ENCODE peak calls at places on chromosome 6, in five cellular contexts. L, F, N, A and E are unnamed samples.

GRCh38 chr6:17503051-17503450 is 97.1 kb upstream of the FAM8A1 start:
- DNase-seq in L (no peak), N (no peak), F (no peak), A (no peak), E (no peak)

GRCh38 chr6:47044418-47044817 is 2.3 kb upstream of the ADGRF1 start:
- DNase-seq in A (no peak), L (no peak), N (no peak), F (no peak), E (no peak)

GRCh38 chr6:134669531-134669930 is 280.4 kb downstream of the ALDH8A1 start:
- DNase-seq in L (no peak), N (no peak), F (no peak), A (no peak), E (no peak)

GRCh38 chr6:10585232-10585887 is 64.2 kb downstream of the GCNT2 start:
- DNase-seq in N (no peak), F (no peak), A (peak), L (no peak), E (no peak)

GRCh38 chr6:38149526-38149925 is 330.0 kb downstream of the ZFAND3 start:
- DNase-seq in N (no peak), A (no peak), F (no peak), L (no peak), E (no peak)

GRCh38 chr6:116060572-116061283 is at the start of gene FRK:
- DNase-seq in F (peak), L (no peak), N (no peak), A (no peak), E (no peak)

GRCh38 chr6:87660226-87660886 is 41.7 kb downstream of the AKIRIN2 start:
- DNase-seq in A (no peak), F (no peak), L (no peak), N (peak), E (peak)

GRCh38 chr6:122838060-122838780 is 49.2 kb downstream of the SMPDL3A start:
- DNase-seq in F (no peak), N (peak), L (no peak), A (no peak), E (no peak)

GRCh38 chr6:168542301-168542700 is 101.3 kb downstream of the SMOC2 start:
- DNase-seq in L (no peak), A (no peak), N (no peak), F (no peak), E (no peak)

GRCh38 chr6:37171141-37171969 is 1.4 kb downstream of the PIM1 start:
- DNase-seq in A (no peak), N (peak), L (peak), F (peak), E (no peak)

GRCh38 chr6:90548001-90548400 is 38.9 kb downstream of the MAP3K7 start:
- DNase-seq in F (no peak), A (no peak), L (no peak), N (no peak), E (no peak)

GRCh38 chr6:138815797-138816528 is 20.1 kb downstream of the ECT2L start:
- DNase-seq in L (no peak), N (peak), F (no peak), A (no peak), E (peak)

GRCh38 chr6:165641672-165642156 is 21.3 kb downstream of the PDE10A start:
- DNase-seq in F (no peak), L (no peak), A (no peak), N (no peak), E (no peak)

GRCh38 chr6:157632821-157633220 is 190.2 kb upstream of the SNX9 start:
- DNase-seq in N (peak), F (no peak), L (no peak), A (no peak), E (no peak)

GRCh38 chr6:100116409-100117194 is 122.6 kb upstream of the MCHR2 start:
- DNase-seq in N (peak), F (no peak), L (no peak), A (peak), E (no peak)

GRCh38 chr6:53770690-53771320 is 24.0 kb upstream of the LRRC1 start:
- DNase-seq in L (no peak), F (no peak), A (no peak), N (no peak), E (no peak)

DNA sequence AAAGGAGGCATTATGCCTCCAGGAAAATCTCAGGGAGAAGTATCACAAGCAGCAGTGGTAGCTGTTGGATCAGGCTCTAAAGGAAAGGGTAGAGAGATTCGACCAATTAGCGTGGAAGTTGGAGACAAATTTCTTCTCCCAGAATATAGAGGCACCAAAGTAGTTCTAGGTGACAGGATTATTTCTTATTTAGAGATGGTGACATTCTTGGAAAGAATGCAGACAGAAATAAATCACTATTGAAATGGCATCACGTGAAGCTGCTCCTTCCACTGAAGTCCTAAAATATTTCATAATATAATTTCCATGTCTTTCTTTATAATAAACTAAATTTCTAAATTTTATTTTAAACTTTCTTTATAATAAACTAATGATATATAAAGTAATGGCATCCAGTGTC is 117.5 kb downstream of the TCP11 start:
- DNase-seq in L (no peak), A (no peak), F (no peak), N (no peak), E (no peak)
- H3K4me3 ChIP-seq in L (peak), A (no peak), F (no peak), N (no peak), E (no peak)

GRCh38 chr6:51410453-51410852 is 591.8 kb downstream of the TFAP2B start:
- DNase-seq in L (no peak), N (no peak), A (no peak), F (no peak), E (no peak)
- H3K4me3 ChIP-seq in L (no peak), N (no peak), A (no peak), F (no peak), E (no peak)

GRCh38 chr6:2861822-2862164 is 20.1 kb upstream of the SERPINB1 start:
- DNase-seq in F (no peak), N (no peak), L (no peak), A (no peak), E (no peak)
- H3K4me3 ChIP-seq in F (no peak), N (no peak), L (no peak), A (no peak), E (no peak)

DNA sequence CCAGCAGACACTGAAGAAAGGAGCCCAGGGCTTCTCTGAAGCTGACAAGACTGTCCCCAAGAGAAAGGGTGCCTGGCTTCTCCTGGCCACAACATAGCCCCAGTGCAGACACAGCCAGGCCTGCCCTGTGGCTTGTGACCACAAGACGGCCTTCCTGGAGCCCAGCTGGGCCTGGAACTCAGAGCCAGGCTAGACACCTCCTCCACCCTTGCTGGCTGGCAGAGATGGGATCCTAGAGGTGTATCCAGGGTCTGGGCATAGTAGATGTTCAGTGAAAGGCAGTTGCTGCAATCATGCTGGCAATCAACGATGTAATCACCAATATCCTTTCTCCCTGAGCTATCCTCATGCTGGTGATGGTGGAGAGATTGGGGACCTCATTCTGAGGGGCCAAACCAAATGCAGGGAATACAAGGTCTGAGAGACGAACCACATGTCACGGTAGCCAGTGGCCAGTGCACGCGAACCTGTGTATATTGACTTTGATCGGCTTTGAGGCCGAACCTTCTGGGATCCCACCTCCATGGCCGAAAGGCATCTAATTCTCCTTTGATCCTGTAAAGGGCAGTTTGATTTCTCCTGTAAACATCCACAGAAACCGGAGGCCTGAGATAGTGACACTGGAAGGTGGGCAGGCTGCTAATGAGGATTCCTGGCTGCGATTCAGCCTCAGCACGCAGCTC is 115.2 kb downstream of the PSMB1 start:
- DNase-seq in N (no peak), L (no peak), F (peak), A (no peak), E (no peak)
- H3K4me3 ChIP-seq in N (no peak), L (peak), F (peak), A (no peak), E (peak)

DNA sequence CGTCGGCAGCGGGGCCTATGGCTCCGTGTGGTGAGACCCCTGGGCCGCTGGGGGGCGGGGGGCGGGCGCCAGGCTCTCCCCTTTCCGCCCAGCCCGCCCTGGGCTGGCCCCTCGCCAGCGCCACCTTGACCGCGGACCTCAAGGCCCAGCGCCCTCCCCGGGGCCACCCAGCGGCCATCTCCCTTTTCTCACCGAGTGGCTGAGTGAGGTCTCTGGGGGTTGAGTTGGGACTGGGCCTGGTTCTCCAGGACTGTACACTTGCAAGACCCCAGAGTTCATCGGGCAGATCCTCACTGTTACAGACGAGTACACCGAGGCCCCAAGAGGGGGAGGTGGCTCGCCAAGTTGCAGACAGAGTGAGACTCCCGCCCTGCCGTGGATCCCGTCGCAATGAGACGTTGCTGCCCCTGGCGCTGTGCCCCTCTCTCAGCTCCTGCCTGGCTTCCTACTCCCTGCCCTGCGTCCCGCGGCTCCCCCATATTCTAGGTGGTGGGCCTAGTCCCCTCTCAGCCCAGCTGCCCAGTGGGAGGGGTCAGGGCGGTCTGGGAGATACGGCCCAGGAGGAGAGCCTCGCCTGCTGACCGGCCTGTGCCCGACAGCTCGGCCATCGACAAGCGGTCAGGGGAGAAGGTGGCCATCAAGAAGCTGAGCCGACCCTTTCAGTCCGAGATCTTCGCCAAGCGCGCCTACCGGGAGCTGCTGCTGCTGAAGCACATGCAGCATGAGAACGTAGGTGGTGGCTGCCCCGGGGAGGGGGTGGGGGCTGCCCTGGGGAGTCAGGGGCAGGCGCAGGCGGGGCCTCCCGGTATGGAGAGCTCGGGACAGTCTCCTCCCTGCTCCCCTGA is 581 bp downstream of the MAPK13 start:
- DNase-seq in L (peak), F (no peak), A (no peak), N (peak), E (no peak)
- H3K4me3 ChIP-seq in L (peak), F (peak), A (peak), N (peak), E (peak)

DNA sequence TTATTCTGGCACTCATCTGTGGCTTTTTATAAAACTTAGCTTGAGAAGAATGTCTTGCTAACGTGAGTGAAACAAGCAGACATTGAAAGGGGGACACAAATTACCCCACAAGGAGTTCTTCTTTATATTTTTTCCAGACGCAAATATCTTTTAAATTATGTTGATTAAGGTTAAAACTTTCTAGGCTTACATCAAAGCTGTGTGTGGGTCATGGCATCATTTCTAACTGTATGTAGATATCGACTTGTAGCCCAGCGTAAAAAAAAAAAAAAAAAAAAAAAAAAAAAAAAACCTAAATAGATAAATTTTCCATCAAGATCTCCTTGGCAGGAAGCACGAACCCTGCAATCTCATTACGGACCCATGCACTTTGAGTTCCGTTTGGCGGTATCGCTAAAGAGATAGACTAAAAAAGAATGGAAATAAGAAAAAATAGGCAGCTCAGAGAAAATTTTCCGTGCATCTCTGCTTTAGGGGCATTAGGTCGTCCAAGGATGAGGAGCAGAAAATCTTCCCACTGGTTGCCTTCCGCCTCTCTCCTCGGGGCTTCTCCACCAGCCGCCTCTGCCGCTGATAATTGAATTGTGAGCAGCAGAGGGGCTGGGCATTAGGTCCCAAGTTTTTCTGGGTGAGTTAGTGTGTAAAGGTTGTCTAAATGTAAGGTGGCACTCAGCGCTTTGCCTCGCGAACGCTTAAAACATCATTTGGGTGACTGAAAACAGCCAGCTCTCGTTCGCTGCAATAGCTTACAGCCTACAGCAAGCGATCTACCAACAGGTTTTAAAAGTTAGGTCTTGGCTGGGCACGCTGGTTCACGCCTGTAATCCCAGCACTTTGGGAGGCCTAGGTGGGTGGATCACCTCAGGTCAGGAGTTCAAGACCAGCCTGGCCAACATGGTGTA is 194.0 kb downstream of the TRIM27 start:
- DNase-seq in A (no peak), N (no peak), F (no peak), L (no peak), E (no peak)
- H3K4me3 ChIP-seq in A (peak), N (peak), F (peak), L (peak), E (peak)

DNA sequence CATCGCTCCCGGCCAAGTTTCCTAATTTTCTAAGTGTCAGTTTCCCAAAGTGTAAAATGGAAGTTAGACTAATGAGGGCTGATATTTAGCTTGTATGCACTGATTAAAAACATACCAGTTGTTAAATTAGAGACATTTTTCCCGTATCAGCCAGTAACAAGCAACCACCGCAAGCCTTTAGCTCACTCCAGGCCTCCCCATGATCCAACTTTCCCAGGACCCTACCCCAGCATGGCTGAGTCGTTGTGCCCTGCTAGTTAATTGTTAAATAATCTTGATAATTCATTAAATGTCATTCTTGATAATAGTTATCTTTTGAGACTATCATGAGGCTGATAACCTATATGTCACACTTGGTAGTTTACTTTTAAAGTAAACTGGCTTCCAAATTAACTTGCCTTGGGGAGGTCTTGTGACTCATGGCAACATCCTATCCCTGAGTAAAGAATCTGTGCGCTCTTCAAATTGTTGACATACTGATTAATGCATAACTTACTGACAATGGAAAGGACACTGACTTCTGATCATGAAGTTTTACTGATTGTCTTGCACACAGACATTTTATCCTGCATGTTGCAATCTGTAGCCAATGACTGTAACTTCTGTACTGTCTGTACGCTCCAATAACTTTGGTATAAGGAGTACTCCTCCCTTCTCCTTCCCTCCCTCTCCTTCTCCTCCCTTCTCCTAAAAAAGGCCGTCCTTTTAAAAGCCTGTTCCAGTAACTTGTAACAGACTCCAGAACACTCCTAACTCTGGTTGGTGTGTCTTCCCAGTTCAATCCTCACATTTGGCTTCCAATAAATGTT is 6.3 kb upstream of the GTF3C6 start:
- DNase-seq in A (no peak), L (no peak), F (no peak), N (peak), E (peak)
- H3K4me3 ChIP-seq in A (no peak), L (no peak), F (no peak), N (no peak), E (no peak)

DNA sequence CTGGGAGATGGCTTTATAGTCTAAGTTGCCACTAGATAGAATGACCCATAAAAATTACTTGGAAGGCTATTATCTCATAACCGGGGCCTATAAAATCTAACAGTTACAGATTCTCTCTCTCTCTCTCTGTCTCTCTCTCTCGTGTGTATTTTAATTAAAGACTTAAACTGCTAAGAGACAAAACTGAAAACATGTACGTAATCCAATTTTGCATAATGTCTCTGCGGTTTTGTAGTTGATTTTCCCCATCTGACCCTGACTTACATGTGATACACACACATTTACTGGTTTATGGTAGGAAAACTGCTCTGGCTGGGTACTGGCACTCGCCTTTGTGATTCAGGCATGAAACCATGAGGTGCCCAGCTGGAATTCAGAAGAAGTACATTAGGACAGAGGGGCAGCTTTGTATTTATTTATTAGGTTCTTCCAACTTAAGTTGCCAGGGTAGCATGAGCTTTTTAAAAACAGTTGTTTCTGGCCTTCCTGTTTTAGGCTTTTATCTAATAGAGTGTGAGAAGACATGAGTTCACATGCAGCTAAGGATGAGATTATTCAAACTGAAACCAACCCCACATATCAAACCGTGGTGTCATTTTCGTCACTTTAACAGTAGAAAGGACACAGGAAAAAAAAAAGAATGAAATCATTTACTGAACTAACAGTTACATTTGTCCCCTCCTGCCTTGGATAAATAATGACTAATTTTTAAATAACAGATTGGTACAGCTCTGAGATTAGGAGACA is 182.5 kb downstream of the GMPR start:
- DNase-seq in A (no peak), N (peak), F (no peak), L (no peak), E (peak)
- H3K4me3 ChIP-seq in A (no peak), N (peak), F (peak), L (peak), E (no peak)

GRCh38 chr6:34466242-34467185 is 638 bp downstream of the PACSIN1 start:
- DNase-seq in N (no peak), F (no peak), L (peak), A (no peak), E (no peak)
- H3K4me3 ChIP-seq in N (peak), F (peak), L (peak), A (peak), E (no peak)